ENCODE peak calls at places on chromosomes 1 and 21, in eight cellular contexts. T is mucosa of descending colon; Y is HT1080; Z is activated CD4-positive, alpha-beta T cell treated with anti-CD3 and anti-CD28 coated beads for 36 hours; O is A172; S is Calu3; M is effector memory CD8-positive, alpha-beta T cell; L is K562. N is an unnamed sample.

GRCh38 chr1:121408354-121408753 is 223.6 kb downstream of the SRGAP2C start:
- DNase-seq in T (no peak), Y (no peak), Z (no peak), O (no peak), S (no peak), M (no peak), L (no peak), N (no peak)

GRCh38 chr1:22225858-22226584 is 83.1 kb upstream of the WNT4 start:
- DNase-seq in T (no peak), Y (no peak), Z (no peak), O (no peak), S (no peak), M (no peak), L (no peak), N (no peak)

GRCh38 chr1:26597629-26598039 is 68.1 kb downstream of the RPS6KA1 start:
- DNase-seq in T (no peak), Y (peak; percentile 48), Z (no peak), O (peak; percentile 18), S (peak; percentile 3), M (peak; percentile 18), L (peak; percentile 63), N (no peak)

GRCh38 chr1:22646359-22646758 is 2.9 kb downstream of the C1QC start:
- DNase-seq in T (no peak), Y (no peak), Z (no peak), O (no peak), S (no peak), M (no peak), L (no peak), N (no peak)

GRCh38 chr1:241776911-241777310 is 71.1 kb upstream of the EXO1 start:
- DNase-seq in T (no peak), Y (no peak), Z (no peak), O (no peak), S (no peak), M (no peak), L (no peak), N (no peak)

GRCh38 chr1:92695104-92695503 is 89.8 kb downstream of the EVI5 start:
- DNase-seq in T (no peak), Y (no peak), Z (no peak), O (no peak), S (no peak), M (no peak), L (no peak), N (no peak)

GRCh38 chr21:27564684-27565280 is 597.9 kb upstream of the ADAMTS5 start:
- DNase-seq in T (peak; percentile 74), Y (peak; percentile 49), Z (peak; percentile 24), O (peak; percentile 51), S (peak; percentile 41), M (no peak), L (peak; percentile 6), N (peak; percentile 40)

GRCh38 chr1:116356067-116356466 is 17.0 kb upstream of the ATP1A1 start:
- DNase-seq in T (no peak), Y (no peak), Z (no peak), O (no peak), S (no peak), M (no peak), L (no peak), N (no peak)

GRCh38 chr1:113950908-113951307 is 21.8 kb downstream of the HIPK1 start:
- DNase-seq in T (no peak), Y (no peak), Z (no peak), O (no peak), S (no peak), M (no peak), L (no peak), N (no peak)

GRCh38 chr1:192737311-192737710 is 71.5 kb upstream of the RGS2 start:
- DNase-seq in T (no peak), Y (no peak), Z (no peak), O (no peak), S (no peak), M (no peak), L (no peak), N (no peak)

GRCh38 chr21:36630485-36631206 is 68.3 kb upstream of the SIM2 start:
- DNase-seq in T (peak; percentile 85), Y (no peak), Z (peak; percentile 80), O (peak; percentile 61), S (peak; percentile 74), M (peak; percentile 53), L (peak; percentile 80), N (peak; percentile 80)

GRCh38 chr1:21871943-21872342 is 59.9 kb downstream of the LDLRAD2 start:
- DNase-seq in T (no peak), Y (no peak), Z (no peak), O (peak; percentile 11), S (peak; percentile 71), M (no peak), L (no peak), N (no peak)

GRCh38 chr1:22749919-22750670 is 39.5 kb downstream of the EPHB2 start:
- DNase-seq in T (peak; percentile 37), Y (peak; percentile 94), Z (peak; percentile 28), O (peak; percentile 89), S (peak; percentile 58), M (no peak), L (no peak), N (peak; percentile 47)

GRCh38 chr21:25298512-25299491 is 308.5 kb downstream of the MRPL39 start:
- DNase-seq in T (no peak), Y (no peak), Z (no peak), O (no peak), S (no peak), M (no peak), L (no peak), N (no peak)

GRCh38 chr1:50829010-50829958 is 130.8 kb downstream of the FAF1 start:
- DNase-seq in T (no peak), Y (no peak), Z (no peak), O (peak; percentile 2), S (no peak), M (no peak), L (no peak), N (no peak)

GRCh38 chr1:53495608-53496345 is 36.6 kb downstream of the DMRTB1 start:
- DNase-seq in T (no peak), Y (peak; percentile 51), Z (no peak), O (no peak), S (no peak), M (no peak), L (no peak), N (no peak)

GRCh38 chr1:245829861-245830260 is 675.1 kb downstream of the KIF26B start:
- DNase-seq in T (no peak), Y (no peak), Z (no peak), O (no peak), S (no peak), M (no peak), L (no peak), N (no peak)

GRCh38 chr1:53731779-53732305 is 7.1 kb downstream of the GLIS1 start:
- DNase-seq in T (no peak), Y (peak; percentile 77), Z (no peak), O (no peak), S (no peak), M (no peak), L (no peak), N (no peak)

GRCh38 chr1:110617589-110617988 is 11.4 kb upstream of the KCNA2 start:
- DNase-seq in T (no peak), Y (no peak), Z (no peak), O (no peak), S (no peak), M (no peak), L (no peak), N (no peak)

GRCh38 chr1:18611311-18611710 is 19.3 kb upstream of the PAX7 start:
- DNase-seq in T (no peak), Y (no peak), Z (no peak), O (no peak), S (no peak), M (no peak), L (no peak), N (no peak)

GRCh38 chr1:8858888-8859706 is 19.4 kb downstream of the ENO1 start:
- DNase-seq in T (peak; percentile 70), Y (peak; percentile 56), Z (peak; percentile 67), O (no peak), S (peak; percentile 44), M (peak; percentile 53), L (peak; percentile 64), N (peak; percentile 43)

GRCh38 chr1:905071-905749 is 18.5 kb upstream of the SAMD11 start:
- DNase-seq in T (peak; percentile 35), Y (no peak), Z (peak; percentile 44), O (no peak), S (no peak), M (no peak), L (peak; percentile 18), N (peak; percentile 35)

GRCh38 chr1:228207851-228208821 is at the start of gene OBSCN:
- DNase-seq in T (no peak), Y (no peak), Z (no peak), O (no peak), S (no peak), M (no peak), L (no peak), N (no peak)

GRCh38 chr1:161198206-161198876 is 513 bp downstream of the ADAMTS4 start:
- DNase-seq in T (no peak), Y (no peak), Z (no peak), O (no peak), S (peak; percentile 37), M (no peak), L (no peak), N (no peak)

GRCh38 chr1:29239142-29239541 is 2.8 kb downstream of the PTPRU start:
- DNase-seq in T (no peak), Y (peak; percentile 40), Z (no peak), O (no peak), S (peak; percentile 90), M (no peak), L (no peak), N (no peak)

GRCh38 chr1:113141650-113142473 is 68.9 kb downstream of the LRIG2 start:
- DNase-seq in T (no peak), Y (peak; percentile 69), Z (no peak), O (peak; percentile 47), S (no peak), M (no peak), L (peak; percentile 89), N (no peak)

GRCh38 chr1:199084293-199084692 is 445.5 kb downstream of the PTPRC start:
- DNase-seq in T (peak; percentile 5), Y (no peak), Z (no peak), O (no peak), S (no peak), M (no peak), L (no peak), N (no peak)

GRCh38 chr1:33343539-33343938 is 22.6 kb upstream of the A3GALT2 start:
- DNase-seq in T (no peak), Y (no peak), Z (no peak), O (no peak), S (no peak), M (no peak), L (no peak), N (no peak)

GRCh38 chr1:225767591-225768540 is 9.8 kb upstream of the SRP9 start:
- DNase-seq in T (peak; percentile 62), Y (peak; percentile 32), Z (no peak), O (peak; percentile 80), S (no peak), M (no peak), L (peak; percentile 17), N (peak; percentile 33)

GRCh38 chr21:36859744-36860501 is 106.5 kb downstream of the HLCS start:
- DNase-seq in T (peak; percentile 85), Y (peak; percentile 90), Z (peak; percentile 50), O (peak; percentile 91), S (peak; percentile 84), M (peak; percentile 12), L (peak; percentile 96), N (peak; percentile 72)

GRCh38 chr1:22976461-22977243 is 4.0 kb upstream of the LACTBL1 start:
- DNase-seq in T (peak; percentile 72), Y (peak; percentile 82), Z (peak; percentile 74), O (peak; percentile 76), S (peak; percentile 68), M (peak; percentile 37), L (peak; percentile 87), N (peak; percentile 61)

GRCh38 chr1:68218485-68218884 is 13.8 kb downstream of the WLS start:
- DNase-seq in T (no peak), Y (no peak), Z (no peak), O (no peak), S (no peak), M (no peak), L (no peak), N (peak; percentile 64)

GRCh38 chr1:201385299-201385891 is 7.9 kb upstream of the TNNT2 start:
- DNase-seq in T (peak; percentile 91), Y (peak; percentile 38), Z (peak; percentile 73), O (peak; percentile 52), S (peak; percentile 93), M (peak; percentile 21), L (peak; percentile 84), N (peak; percentile 85)

GRCh38 chr1:3066250-3066711 is 2.7 kb upstream of the PRDM16 start:
- DNase-seq in T (peak; percentile 18), Y (no peak), Z (no peak), O (no peak), S (no peak), M (no peak), L (no peak), N (peak; percentile 81)